ENCODE peak calls at places on chromosome 6, in five cellular contexts. R, O, V, X and W are unnamed samples.

GRCh38 chr6:163355471-163355991 is 59.0 kb upstream of the QKI start:
- DNase-seq in O (peak), X (no peak), V (no peak), R (no peak), W (peak)

GRCh38 chr6:33430991-33431879 is 11.4 kb downstream of the SYNGAP1 start:
- DNase-seq in R (no peak), X (no peak), O (no peak), V (peak), W (peak)

GRCh38 chr6:31121131-31121790 is 1.0 kb upstream of the CDSN start:
- DNase-seq in X (no peak), O (no peak), R (no peak), V (no peak), W (no peak)

GRCh38 chr6:38012573-38012972 is 193.0 kb downstream of the ZFAND3 start:
- DNase-seq in O (no peak), R (no peak), V (no peak), X (no peak), W (no peak)

GRCh38 chr6:79353226-79353625 is 118.7 kb upstream of the HMGN3 start:
- DNase-seq in X (no peak), O (no peak), R (no peak), V (no peak), W (no peak)

GRCh38 chr6:68343901-68344300 is 291.2 kb upstream of the ADGRB3 start:
- DNase-seq in O (no peak), R (peak), V (no peak), X (no peak), W (no peak)

GRCh38 chr6:131929227-131929626 is 21.9 kb downstream of the CCN2 start:
- DNase-seq in R (no peak), V (no peak), X (no peak), O (no peak), W (no peak)

GRCh38 chr6:28161410-28162079 is 19.9 kb downstream of the ZKSCAN8 start:
- DNase-seq in V (peak), O (peak), X (peak), R (no peak), W (peak)

GRCh38 chr6:44269921-44270525 is at the start of gene TMEM151B:
- DNase-seq in V (no peak), R (no peak), X (peak), O (no peak), W (no peak)

GRCh38 chr6:100176321-100176950 is 182.4 kb upstream of the MCHR2 start:
- DNase-seq in R (no peak), O (no peak), V (no peak), X (no peak), W (no peak)

GRCh38 chr6:131281471-131282270 is 146.4 kb downstream of the AKAP7 start:
- DNase-seq in X (no peak), V (peak), R (no peak), O (no peak), W (no peak)

GRCh38 chr6:83885984-83886383 is 26.5 kb downstream of the CYB5R4 start:
- DNase-seq in X (no peak), O (no peak), V (no peak), R (no peak), W (no peak)

GRCh38 chr6:134491473-134491872 is 173.6 kb upstream of the SGK1 start:
- DNase-seq in X (no peak), O (no peak), V (no peak), R (no peak), W (no peak)

GRCh38 chr6:119350202-119351004 is 842 bp upstream of the MAN1A1 start:
- DNase-seq in X (peak), V (peak), O (peak), R (peak), W (peak)

GRCh38 chr6:109347779-109348178 is 34.5 kb downstream of the CD164 start:
- DNase-seq in X (no peak), V (no peak), R (no peak), O (peak), W (no peak)

GRCh38 chr6:125149256-125150144 is 4.1 kb upstream of the TPD52L1 start:
- DNase-seq in R (peak), X (no peak), V (no peak), O (no peak), W (no peak)

GRCh38 chr6:136790411-136791295 is 1.6 kb downstream of the MAP3K5 start:
- DNase-seq in V (no peak), O (no peak), R (no peak), X (no peak), W (no peak)

GRCh38 chr6:106639812-106640211 is 10.4 kb downstream of the QRSL1 start:
- DNase-seq in O (no peak), X (no peak), R (no peak), V (no peak), W (no peak)

GRCh38 chr6:137095093-137095492 is 50.3 kb upstream of the IL20RA start:
- DNase-seq in V (no peak), X (no peak), O (no peak), R (no peak), W (no peak)

GRCh38 chr6:129708496-129709216 is 1.3 kb downstream of the ARHGAP18 start:
- DNase-seq in X (no peak), V (no peak), O (no peak), R (no peak), W (no peak)

GRCh38 chr6:17107768-17108325 is 6.0 kb downstream of the STMND1 start:
- DNase-seq in V (no peak), R (no peak), O (no peak), X (no peak), W (no peak)

GRCh38 chr6:55822815-55823214 is 52.6 kb downstream of the BMP5 start:
- DNase-seq in O (no peak), V (no peak), X (no peak), R (no peak), W (no peak)

GRCh38 chr6:44257753-44258324 is 511 bp upstream of the SLC35B2 start:
- DNase-seq in O (no peak), R (no peak), V (no peak), X (peak), W (no peak)

GRCh38 chr6:81625216-81625615 is 127.3 kb downstream of the TENT5A start:
- DNase-seq in O (no peak), R (no peak), V (no peak), X (no peak), W (no peak)

GRCh38 chr6:42099340-42100028 is 42.9 kb downstream of the C6orf132 start:
- DNase-seq in R (no peak), X (peak), V (no peak), O (peak), W (peak)
- TF ChIP-seq CTCF in R (no peak), X (no peak), V (no peak), O (no peak), W (no peak)

GRCh38 chr6:89122625-89123024 is 4.8 kb upstream of the SRSF12 start:
- DNase-seq in X (no peak), O (no peak), R (no peak), V (no peak), W (peak)
- TF ChIP-seq CTCF in X (peak), O (peak), R (peak), V (peak), W (peak)

DNA sequence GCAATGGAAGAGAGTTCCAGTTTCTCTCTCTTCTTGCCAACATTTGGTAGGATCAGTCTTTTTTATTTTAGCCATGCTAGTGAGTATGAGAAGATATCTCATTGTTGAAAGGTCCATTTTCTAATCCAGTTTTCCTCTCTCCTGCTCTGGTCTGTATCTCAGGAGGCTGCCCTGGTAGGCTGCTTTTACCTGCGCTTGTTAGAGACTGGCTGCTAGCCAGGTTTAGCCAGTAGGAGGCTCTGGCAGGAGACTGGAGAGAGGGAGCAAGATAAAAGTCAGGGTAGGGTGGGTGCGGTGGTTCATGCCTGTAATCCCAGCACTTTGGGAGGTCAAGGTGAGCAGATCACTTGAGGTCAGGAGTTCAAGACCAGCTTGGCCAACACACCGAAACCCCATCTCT is 68.6 kb upstream of the FOXP4 start:
- DNase-seq in V (no peak), O (no peak), R (no peak), X (no peak), W (no peak)
- TF ChIP-seq CTCF in V (no peak), O (no peak), R (peak), X (no peak), W (no peak)

DNA sequence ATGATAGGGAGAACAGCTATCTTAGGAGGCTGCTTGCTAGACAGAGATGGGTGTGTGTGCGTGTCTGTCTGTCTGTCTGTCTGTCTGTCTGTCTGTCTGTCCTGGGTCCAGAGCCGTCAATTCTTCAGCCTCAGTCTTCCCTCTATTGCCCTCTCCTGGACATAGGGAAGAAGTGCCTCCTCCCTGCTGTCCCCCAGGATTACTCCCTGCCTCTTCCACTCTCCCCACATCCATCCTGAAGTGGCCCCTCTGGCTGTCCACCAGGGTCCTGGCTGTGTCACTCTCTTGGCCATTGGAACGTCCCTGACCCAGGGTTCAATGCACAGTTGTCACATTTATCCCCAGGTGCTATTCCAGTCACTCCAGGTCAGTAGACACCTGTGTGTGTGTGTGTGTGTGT is 10.2 kb downstream of the TREML2 start:
- DNase-seq in X (no peak), R (no peak), V (no peak), O (no peak), W (no peak)
- TF ChIP-seq CTCF in X (no peak), R (no peak), V (no peak), O (no peak), W (no peak)

DNA sequence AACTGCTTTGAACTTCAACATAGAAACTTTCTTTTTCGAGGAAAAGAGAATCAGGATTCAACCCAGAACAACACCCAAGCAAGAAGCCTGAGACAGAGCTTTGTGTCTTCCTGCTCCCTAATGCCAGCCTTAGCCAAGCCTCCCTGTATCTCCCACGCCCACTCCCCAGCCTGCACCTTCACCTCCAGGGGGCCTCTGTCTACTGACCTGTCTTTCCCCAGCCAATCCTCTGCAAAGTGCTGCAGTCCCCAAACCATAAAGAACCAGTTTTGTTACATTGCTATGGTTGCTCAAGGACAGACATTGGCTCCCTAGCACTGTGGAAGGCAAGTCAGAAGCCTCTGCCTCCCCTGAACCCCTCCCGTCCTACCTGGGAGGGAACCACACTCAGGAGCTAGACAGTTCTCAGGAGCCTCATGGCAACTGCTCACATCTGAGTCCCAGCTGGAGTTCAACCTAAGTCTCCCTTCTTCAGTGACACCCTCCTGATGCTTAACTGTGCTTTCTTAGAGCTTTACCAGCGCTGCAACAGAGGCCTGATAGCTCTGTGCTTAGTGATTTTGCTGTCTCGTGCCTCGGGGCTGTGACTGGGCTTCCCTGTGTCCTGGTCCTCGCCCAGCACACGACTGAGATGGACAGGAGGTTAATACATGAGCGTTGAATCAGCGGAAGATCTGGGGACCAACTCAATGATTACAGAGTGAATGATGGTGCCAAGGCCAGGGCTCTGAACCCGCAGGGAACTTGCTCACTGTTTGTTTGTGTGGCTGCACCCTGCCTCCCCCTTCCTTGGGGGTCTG is 101.5 kb upstream of the DUSP22 start:
- DNase-seq in V (no peak), X (no peak), O (no peak), R (no peak), W (no peak)
- TF ChIP-seq CTCF in V (no peak), X (no peak), O (no peak), R (peak), W (no peak)

GRCh38 chr6:16059496-16059895 is 69.4 kb upstream of the MYLIP start:
- DNase-seq in O (no peak), V (no peak), R (no peak), X (no peak), W (no peak)
- TF ChIP-seq CTCF in O (no peak), V (no peak), R (no peak), X (no peak), W (no peak)